ENCODE peak calls at places on chromosomes 12 and 14, in seven cellular contexts. T is ELR; L is stromal cell of bone marrow; Y is putamen; M is GM12865; X is CD4-positive, alpha-beta T cell; Q is NCI-H1092. J is an unnamed sample.

GRCh38 chr14:34628681-34629135 is 1.2 kb downstream of the SNX6 start:
- DNase-seq in Q (no peak), X (peak), T (no peak), Y (no peak), M (no peak), L (no peak), J (peak)

GRCh38 chr12:6553051-6553868 is 2.6 kb downstream of the IFFO1 start:
- DNase-seq in Q (no peak), T (peak), M (no peak), Y (no peak), X (no peak), L (peak), J (peak)

GRCh38 chr14:52179151-52179790 is 88.2 kb upstream of the PTGDR start:
- DNase-seq in M (no peak), Q (no peak), X (no peak), T (no peak), Y (no peak), L (no peak), J (no peak)

GRCh38 chr12:117192057-117192456 is 1.8 kb upstream of the FBXO21 start:
- DNase-seq in T (no peak), Q (no peak), L (no peak), M (no peak), X (no peak), Y (no peak), J (no peak)

GRCh38 chr14:105301103-105301914 is 508 bp upstream of the BRF1 start:
- DNase-seq in T (peak), Q (peak), L (peak), Y (peak), X (peak), M (peak), J (peak)

GRCh38 chr14:80387563-80387981 is 176.3 kb upstream of the DIO2 start:
- DNase-seq in X (no peak), L (peak), Q (no peak), M (no peak), Y (peak), T (no peak), J (no peak)

GRCh38 chr12:546265-546919 is 86.7 kb downstream of the B4GALNT3 start:
- DNase-seq in L (no peak), T (peak), Q (no peak), M (no peak), Y (no peak), X (no peak), J (no peak)

GRCh38 chr14:37931998-37932397 is 275.7 kb upstream of the SSTR1 start:
- DNase-seq in T (no peak), M (no peak), L (peak), Q (no peak), X (no peak), Y (no peak), J (no peak)

GRCh38 chr14:56300495-56300894 is 182.3 kb downstream of the PELI2 start:
- DNase-seq in T (no peak), Y (no peak), L (no peak), Q (no peak), X (no peak), M (no peak), J (peak)

GRCh38 chr14:105290598-105291356 is 10.0 kb downstream of the BRF1 start:
- DNase-seq in Q (no peak), T (no peak), M (no peak), X (no peak), L (no peak), Y (no peak), J (no peak)

GRCh38 chr12:56626691-56627090 is 3.4 kb downstream of the BAZ2A start:
- DNase-seq in Y (no peak), L (no peak), M (no peak), Q (no peak), X (no peak), T (no peak), J (no peak)

GRCh38 chr14:72401632-72402428 is 469.6 kb downstream of the RGS6 start:
- DNase-seq in L (no peak), Y (no peak), X (no peak), Q (no peak), T (no peak), M (peak), J (no peak)

GRCh38 chr12:34204830-34205285 is 182.6 kb downstream of the ALG10 start:
- DNase-seq in Y (no peak), T (no peak), M (no peak), L (no peak), X (no peak), Q (no peak), J (no peak)

GRCh38 chr12:86772688-86773087 is 516.5 kb upstream of the MGAT4C start:
- DNase-seq in M (no peak), Q (no peak), L (no peak), X (no peak), T (peak), Y (no peak), J (no peak)

GRCh38 chr12:122238861-122239260 is 13.0 kb upstream of the DIABLO start:
- DNase-seq in M (no peak), X (no peak), Y (no peak), Q (no peak), T (no peak), L (no peak), J (no peak)

GRCh38 chr12:55736780-55737580 is 5.9 kb upstream of the GDF11 start:
- DNase-seq in L (peak), M (peak), Y (no peak), X (peak), T (peak), Q (no peak), J (peak)

GRCh38 chr12:27781680-27782079 is 1.6 kb upstream of the MANSC4 start:
- DNase-seq in M (no peak), T (no peak), Y (no peak), Q (no peak), L (no peak), X (no peak), J (peak)

GRCh38 chr12:49930515-49931288 is 19.8 kb upstream of the AQP2 start:
- DNase-seq in L (peak), X (no peak), Q (no peak), M (no peak), T (peak), Y (no peak), J (peak)

GRCh38 chr14:74956280-74957072 is 1.1 kb upstream of the PGF start:
- DNase-seq in Y (no peak), Q (no peak), X (no peak), L (no peak), T (no peak), M (no peak), J (no peak)

GRCh38 chr12:116373610-116374606 is 96.4 kb upstream of the MED13L start:
- DNase-seq in T (no peak), L (no peak), X (no peak), Y (no peak), Q (no peak), M (no peak), J (no peak)

GRCh38 chr14:84112589-84112988 is 1417.4 kb upstream of the FLRT2 start:
- DNase-seq in X (no peak), Q (no peak), T (no peak), L (no peak), M (no peak), Y (peak), J (no peak)

GRCh38 chr12:120584343-120585149 is 3.3 kb upstream of the POP5 start:
- DNase-seq in T (peak), Y (peak), M (peak), X (peak), L (no peak), Q (no peak), J (peak)

GRCh38 chr12:65891987-65892481 is 67.8 kb downstream of the HMGA2 start:
- DNase-seq in L (peak), T (peak), M (peak), Q (no peak), X (no peak), Y (no peak), J (peak)

GRCh38 chr12:4269279-4269991 is 4.1 kb upstream of the CCND2 start:
- DNase-seq in Y (peak), Q (no peak), T (no peak), L (no peak), M (peak), X (peak), J (peak)

GRCh38 chr14:103055693-103056092 is 1.7 kb downstream of the CDC42BPB start:
- DNase-seq in Q (no peak), T (no peak), X (no peak), Y (no peak), L (no peak), M (no peak), J (peak)

GRCh38 chr12:39064712-39065111 is 159.3 kb upstream of the CPNE8 start:
- DNase-seq in M (no peak), X (no peak), L (no peak), Q (no peak), T (no peak), Y (no peak), J (no peak)

J was measured in mesenchymal stem cell.